ENCODE peak calls at places on chromosomes 5 and 9, in six cellular contexts. E, S, I, F, U and X are unnamed samples.

GRCh38 chr9:123678878-123679329 is 251.0 kb downstream of the DENND1A start:
- DNase-seq in E (no peak), S (no peak), I (no peak), F (no peak), U (no peak), X (no peak)

GRCh38 chr5:10424124-10424731 is 17.5 kb upstream of the ROPN1L start:
- DNase-seq in E (peak; percentile 28), S (peak; percentile 17), I (no peak), F (peak; percentile 32), U (peak; percentile 50), X (no peak)

GRCh38 chr5:89028579-89029272 is 145.7 kb upstream of the MEF2C start:
- DNase-seq in E (no peak), S (no peak), I (no peak), F (no peak), U (no peak), X (no peak)

GRCh38 chr5:1517838-1518237 is 5.9 kb downstream of the LPCAT1 start:
- DNase-seq in E (no peak), S (no peak), I (no peak), F (no peak), U (no peak), X (peak; percentile 26)

GRCh38 chr9:86519216-86519615 is 165.0 kb upstream of the TUT7 start:
- DNase-seq in E (no peak), S (no peak), I (no peak), F (no peak), U (no peak), X (no peak)

GRCh38 chr5:139402561-139403158 is 1.2 kb downstream of the SPATA24 start:
- DNase-seq in E (peak; percentile 51), S (no peak), I (no peak), F (no peak), U (peak; percentile 76), X (no peak)

GRCh38 chr9:20355022-20355421 is 267.3 kb downstream of the MLLT3 start:
- DNase-seq in E (no peak), S (no peak), I (no peak), F (no peak), U (no peak), X (no peak)

GRCh38 chr5:126464016-126464415 is 40.8 kb downstream of the GRAMD2B start:
- DNase-seq in E (no peak), S (no peak), I (no peak), F (no peak), U (no peak), X (no peak)

GRCh38 chr9:134301387-134302129 is 24.7 kb upstream of the RXRA start:
- DNase-seq in E (no peak), S (no peak), I (peak; percentile 52), F (no peak), U (no peak), X (no peak)

GRCh38 chr5:111984044-111984443 is 227.1 kb upstream of the NREP start:
- DNase-seq in E (no peak), S (no peak), I (no peak), F (no peak), U (peak; percentile 18), X (no peak)

GRCh38 chr5:170570492-170570891 is 66.7 kb downstream of the KCNIP1 start:
- DNase-seq in E (no peak), S (no peak), I (no peak), F (peak; percentile 58), U (no peak), X (no peak)

GRCh38 chr9:122057211-122057610 is 35.9 kb downstream of the TTLL11 start:
- DNase-seq in E (no peak), S (no peak), I (no peak), F (no peak), U (no peak), X (no peak)

GRCh38 chr9:76045217-76045616 is 154.7 kb downstream of the PCSK5 start:
- DNase-seq in E (no peak), S (no peak), I (no peak), F (no peak), U (no peak), X (no peak)

GRCh38 chr9:77819672-77820071 is 171.6 kb upstream of the GNA14 start:
- DNase-seq in E (no peak), S (no peak), I (no peak), F (no peak), U (no peak), X (no peak)

GRCh38 chr5:159286420-159287035 is 23.4 kb downstream of the UBLCP1 start:
- DNase-seq in E (no peak), S (no peak), I (no peak), F (peak; percentile 38), U (peak; percentile 14), X (no peak)

GRCh38 chr5:138653502-138653901 is 78.3 kb upstream of the HSPA9 start:
- DNase-seq in E (no peak), S (no peak), I (no peak), F (no peak), U (no peak), X (no peak)

GRCh38 chr5:174317261-174317894 is 271.9 kb downstream of the NSG2 start:
- DNase-seq in E (peak; percentile 68), S (no peak), I (no peak), F (peak; percentile 67), U (peak; percentile 77), X (no peak)

GRCh38 chr5:145478651-145479050 is 356.5 kb downstream of the PRELID2 start:
- DNase-seq in E (no peak), S (no peak), I (no peak), F (no peak), U (no peak), X (no peak)